ENCODE peak calls at places on chromosomes 13 and 19, in eight cellular contexts. W, T, M, H, S, K, L and J are unnamed samples.

GRCh38 chr13:95677564-95678386 is 836 bp downstream of the DNAJC3 start:
- DNase-seq in M (no peak), L (no peak), S (no peak), H (peak; percentile 11), T (no peak), W (peak; percentile 43), K (peak; percentile 47), J (peak; percentile 45)

GRCh38 chr13:47478985-47479384 is 522.1 kb downstream of the SUCLA2 start:
- DNase-seq in T (no peak), H (no peak), L (no peak), S (no peak), M (no peak), K (peak; percentile 66), W (no peak), J (no peak)

GRCh38 chr19:43784251-43784980 is 3.6 kb upstream of the KCNN4 start:
- DNase-seq in T (peak; percentile 52), W (peak; percentile 55), L (peak; percentile 65), M (peak; percentile 25), H (no peak), K (peak; percentile 95), S (no peak), J (no peak)

GRCh38 chr19:29966594-29967249 is 24.7 kb downstream of the URI1 start:
- DNase-seq in T (no peak), M (no peak), L (no peak), S (no peak), K (peak; percentile 42), H (no peak), W (no peak), J (peak; percentile 15)

GRCh38 chr13:24215732-24216131 is 55.2 kb downstream of the SPATA13 start:
- DNase-seq in H (no peak), T (no peak), L (no peak), M (no peak), K (peak; percentile 73), W (no peak), S (no peak), J (no peak)

GRCh38 chr13:110907951-110908898 is 6.6 kb downstream of the ANKRD10 start:
- DNase-seq in S (no peak), H (no peak), W (no peak), L (no peak), T (no peak), K (no peak), M (no peak), J (no peak)

GRCh38 chr19:46909356-46909755 is 48.6 kb downstream of the ARHGAP35 start:
- DNase-seq in M (no peak), T (no peak), K (no peak), W (no peak), S (no peak), H (no peak), L (no peak), J (no peak)

GRCh38 chr19:1168877-1169791 is 4.9 kb downstream of the SBNO2 start:
- DNase-seq in K (peak; percentile 93), S (no peak), T (no peak), M (no peak), W (no peak), L (no peak), H (no peak), J (peak; percentile 50)

GRCh38 chr13:90541346-90541745 is 806.1 kb upstream of the MIR17HG start:
- DNase-seq in H (no peak), T (no peak), K (no peak), S (no peak), M (no peak), L (no peak), W (no peak), J (no peak)

GRCh38 chr19:9128171-9128570 is 1.4 kb upstream of the OR7G3 start:
- DNase-seq in K (peak; percentile 10), W (no peak), M (no peak), L (no peak), T (no peak), H (no peak), S (no peak), J (peak; percentile 70)

GRCh38 chr19:10686661-10687517 is 14.3 kb upstream of the QTRT1 start:
- DNase-seq in K (peak; percentile 61), L (no peak), M (no peak), W (no peak), T (no peak), S (peak; percentile 74), H (no peak), J (no peak)

GRCh38 chr19:41821003-41821735 is 23.3 kb downstream of the LYPD4 start:
- DNase-seq in L (no peak), H (peak; percentile 78), W (peak; percentile 65), T (no peak), M (peak; percentile 68), S (no peak), K (peak; percentile 26), J (no peak)

GRCh38 chr13:41645313-41645712 is 188.0 kb downstream of the RGCC start:
- DNase-seq in T (no peak), K (peak; percentile 94), M (no peak), W (no peak), S (no peak), L (no peak), H (no peak), J (no peak)

GRCh38 chr13:39874331-39875055 is 219.0 kb downstream of the COG6 start:
- DNase-seq in M (no peak), W (no peak), K (peak; percentile 4), S (no peak), H (no peak), T (no peak), L (no peak), J (no peak)

GRCh38 chr13:113562085-113562749 is 22.3 kb upstream of the TFDP1 start:
- DNase-seq in L (peak; percentile 25), W (peak; percentile 27), H (peak; percentile 59), M (peak; percentile 69), K (peak; percentile 87), T (no peak), S (peak; percentile 67), J (peak; percentile 84)

GRCh38 chr13:66926200-66926850 is 303.8 kb downstream of the PCDH9 start:
- DNase-seq in K (no peak), W (no peak), H (no peak), T (no peak), S (no peak), L (no peak), M (no peak), J (no peak)

GRCh38 chr13:50690020-50690419 is 153.5 kb downstream of the DLEU7 start:
- DNase-seq in H (no peak), T (no peak), S (no peak), M (no peak), L (no peak), K (no peak), W (no peak), J (no peak)

GRCh38 chr19:49133621-49134454 is 14.5 kb downstream of the PPFIA3 start:
- DNase-seq in K (peak; percentile 67), S (no peak), H (peak; percentile 27), L (peak; percentile 49), T (no peak), M (no peak), W (peak; percentile 46), J (peak; percentile 68)

GRCh38 chr13:42266464-42266863 is 5.5 kb upstream of the AKAP11 start:
- DNase-seq in H (no peak), L (no peak), T (no peak), W (no peak), M (no peak), K (peak; percentile 78), S (no peak), J (peak; percentile 81)

GRCh38 chr13:27728271-27728670 is 64.0 kb upstream of the GSX1 start:
- DNase-seq in L (no peak), S (no peak), W (no peak), T (no peak), K (no peak), M (no peak), H (no peak), J (peak; percentile 4)

GRCh38 chr19:2546128-2547032 is 70.5 kb downstream of the GADD45B start:
- DNase-seq in H (no peak), T (no peak), L (no peak), M (no peak), W (no peak), K (no peak), S (peak; percentile 73), J (peak; percentile 86)

GRCh38 chr19:19651076-19651475 is 7.6 kb upstream of the GMIP start:
- DNase-seq in K (no peak), H (no peak), W (no peak), T (no peak), S (no peak), M (no peak), L (no peak), J (no peak)

GRCh38 chr13:58239774-58240268 is 608.3 kb downstream of the PCDH17 start:
- DNase-seq in W (no peak), L (no peak), H (no peak), S (no peak), T (no peak), M (no peak), K (no peak), J (no peak)

GRCh38 chr19:3506384-3507340 is 551 bp downstream of the FZR1 start:
- DNase-seq in W (no peak), T (peak; percentile 25), L (peak; percentile 18), H (no peak), K (peak; percentile 49), M (no peak), S (no peak), J (peak; percentile 43)

GRCh38 chr13:27595055-27595811 is 25.1 kb downstream of the LNX2 start:
- DNase-seq in H (no peak), M (no peak), K (no peak), S (no peak), T (no peak), L (no peak), W (no peak), J (no peak)

GRCh38 chr13:30829145-30829544 is 76.9 kb upstream of the MEDAG start:
- DNase-seq in L (no peak), M (peak; percentile 33), T (no peak), S (no peak), K (peak; percentile 70), W (no peak), H (no peak), J (peak; percentile 38)

GRCh38 chr19:55538132-55538531 is 1.2 kb upstream of the SBK2 start:
- DNase-seq in H (no peak), L (no peak), T (no peak), W (no peak), S (no peak), M (no peak), K (no peak), J (no peak)

GRCh38 chr19:58317481-58318072 is 9.2 kb upstream of the ZSCAN22 start:
- DNase-seq in H (no peak), L (no peak), M (no peak), S (no peak), T (no peak), W (peak; percentile 3), K (peak; percentile 82), J (peak; percentile 64)

GRCh38 chr19:56866563-56866962 is 26.0 kb upstream of the PEG3 start:
- DNase-seq in H (no peak), T (no peak), K (no peak), S (no peak), M (no peak), L (no peak), W (no peak), J (no peak)

GRCh38 chr13:107192289-107192688 is 624.4 kb upstream of the ARGLU1 start:
- DNase-seq in K (no peak), T (no peak), S (no peak), L (no peak), H (no peak), M (no peak), W (no peak), J (no peak)

GRCh38 chr19:1854542-1855039 is 6.3 kb upstream of the REXO1 start:
- DNase-seq in T (no peak), L (no peak), S (no peak), K (no peak), H (no peak), W (no peak), M (no peak), J (no peak)

GRCh38 chr19:18264428-18264827 is 9.8 kb downstream of the IQCN start:
- DNase-seq in S (no peak), M (no peak), W (no peak), K (no peak), L (no peak), T (no peak), H (no peak), J (no peak)

GRCh38 chr13:62287764-62288163 is 872.1 kb upstream of the PCDH20 start:
- DNase-seq in H (no peak), L (no peak), T (no peak), S (no peak), W (no peak), M (no peak), K (no peak), J (no peak)

GRCh38 chr19:32416749-32417469 is 11.3 kb downstream of the DPY19L3 start:
- DNase-seq in W (no peak), K (peak; percentile 80), S (no peak), L (no peak), M (no peak), T (no peak), H (no peak), J (no peak)